ENCODE peak calls at places on chromosomes 2 and 18, in four cellular contexts. G is cardiac fibroblast, T is fibroblast of mammary gland, Q is AG10803. Z is an unnamed sample.

GRCh38 chr2:234686088-234686890 is 189.4 kb upstream of the ARL4C start:
- DNase-seq in G (peak; percentile 47), T (no peak), Q (peak; percentile 67), Z (no peak)

GRCh38 chr18:2192562-2192961 is 378.7 kb downstream of the METTL4 start:
- DNase-seq in G (no peak), T (no peak), Q (no peak), Z (no peak)

GRCh38 chr18:10015941-10016819 is 102.4 kb downstream of the VAPA start:
- DNase-seq in G (peak; percentile 98), T (peak; percentile 97), Q (peak; percentile 99), Z (peak; percentile 89)

GRCh38 chr2:37671013-37671815 is at the start of gene CDC42EP3:
- DNase-seq in G (peak; percentile 28), T (no peak), Q (no peak), Z (no peak)

GRCh38 chr2:154836622-154837021 is 138.1 kb downstream of the KCNJ3 start:
- DNase-seq in G (no peak), T (no peak), Q (no peak), Z (no peak)

GRCh38 chr2:170505631-170506270 is 209.4 kb upstream of the SP5 start:
- DNase-seq in G (peak; percentile 62), T (peak; percentile 32), Q (no peak), Z (no peak)

GRCh38 chr2:105038383-105039061 is 653 bp downstream of the MRPS9 start:
- DNase-seq in G (peak; percentile 3), T (peak; percentile 9), Q (peak; percentile 3), Z (no peak)

GRCh38 chr2:99028558-99028957 is 92.5 kb upstream of the CRACDL start:
- DNase-seq in G (no peak), T (no peak), Q (no peak), Z (no peak)

GRCh38 chr2:111184725-111185495 is 64.2 kb downstream of the BCL2L11 start:
- DNase-seq in G (peak; percentile 50), T (no peak), Q (peak; percentile 39), Z (no peak)

GRCh38 chr2:177817300-177817699 is 255.3 kb downstream of the PDE11A start:
- DNase-seq in G (no peak), T (no peak), Q (no peak), Z (no peak)

GRCh38 chr2:75003276-75003675 is 44.8 kb downstream of the POLE4 start:
- DNase-seq in G (peak; percentile 59), T (no peak), Q (no peak), Z (no peak)

GRCh38 chr2:99106905-99107304 is 34.6 kb upstream of the C2orf15 start:
- DNase-seq in G (no peak), T (peak; percentile 24), Q (no peak), Z (no peak)

GRCh38 chr2:232903989-232904388 is 33.9 kb downstream of the SNORC start:
- DNase-seq in G (no peak), T (no peak), Q (no peak), Z (no peak)

GRCh38 chr2:110688594-110689091 is 10.8 kb upstream of the BUB1 start:
- DNase-seq in G (no peak), T (no peak), Q (no peak), Z (no peak)

GRCh38 chr2:120571015-120571728 is 164.5 kb upstream of the GLI2 start:
- DNase-seq in G (no peak), T (no peak), Q (no peak), Z (no peak)

GRCh38 chr2:104404546-104404945 is 449.4 kb upstream of the POU3F3 start:
- DNase-seq in G (no peak), T (no peak), Q (no peak), Z (no peak)

GRCh38 chr18:47585914-47586313 is 334.5 kb upstream of the SKOR2 start:
- DNase-seq in G (no peak), T (no peak), Q (no peak), Z (no peak)

GRCh38 chr2:24025264-24025663 is 15.4 kb downstream of the MFSD2B start:
- DNase-seq in G (no peak), T (no peak), Q (no peak), Z (no peak)

GRCh38 chr18:9869713-9870430 is 15.9 kb upstream of the TXNDC2 start:
- DNase-seq in G (peak; percentile 82), T (peak; percentile 94), Q (peak; percentile 75), Z (peak; percentile 63)

GRCh38 chr2:120736202-120736954 is 710 bp downstream of the GLI2 start:
- DNase-seq in G (peak; percentile 29), T (no peak), Q (no peak), Z (no peak)

GRCh38 chr2:239599299-239599698 is 198.5 kb upstream of the HDAC4 start:
- DNase-seq in G (no peak), T (no peak), Q (no peak), Z (no peak)

GRCh38 chr2:43228782-43229659 is 2.6 kb upstream of the ZFP36L2 start:
- DNase-seq in G (peak; percentile 23), T (peak; percentile 51), Q (peak; percentile 25), Z (no peak)

GRCh38 chr2:41698787-41699422 is 348.9 kb upstream of the PKDCC start:
- DNase-seq in G (peak; percentile 49), T (peak; percentile 12), Q (no peak), Z (no peak)

GRCh38 chr2:12824771-12825363 is 108.1 kb downstream of the TRIB2 start:
- DNase-seq in G (peak; percentile 47), T (peak; percentile 28), Q (peak; percentile 83), Z (no peak)

GRCh38 chr2:69483696-69484095 is 46.5 kb upstream of the NFU1 start:
- DNase-seq in G (no peak), T (no peak), Q (no peak), Z (no peak)

GRCh38 chr18:51588616-51589015 is 391.1 kb upstream of the MEX3C start:
- DNase-seq in G (no peak), T (no peak), Q (no peak), Z (no peak)

GRCh38 chr2:208112969-208113368 is 11.4 kb downstream of the CRYGD start:
- DNase-seq in G (no peak), T (no peak), Q (no peak), Z (no peak)

GRCh38 chr2:204180671-204181070 is 244.1 kb downstream of the ICOS start:
- DNase-seq in G (no peak), T (no peak), Q (no peak), Z (no peak)

GRCh38 chr2:122136071-122136470 is 380.6 kb downstream of the TSN start:
- DNase-seq in G (peak; percentile 18), T (peak; percentile 8), Q (no peak), Z (no peak)

GRCh38 chr2:27734305-27734704 is 37.2 kb upstream of the MRPL33 start:
- DNase-seq in G (no peak), T (no peak), Q (no peak), Z (no peak)

GRCh38 chr2:27737676-27738348 is 33.7 kb upstream of the MRPL33 start:
- DNase-seq in G (peak; percentile 96), T (peak; percentile 96), Q (peak; percentile 76), Z (peak; percentile 72)

GRCh38 chr2:27736890-27737204 is 34.7 kb upstream of the MRPL33 start:
- DNase-seq in G (no peak), T (no peak), Q (no peak), Z (no peak)

GRCh38 chr2:27736031-27736889 is 35.3 kb upstream of the MRPL33 start:
- DNase-seq in G (peak; percentile 43), T (no peak), Q (no peak), Z (no peak)

DNA sequence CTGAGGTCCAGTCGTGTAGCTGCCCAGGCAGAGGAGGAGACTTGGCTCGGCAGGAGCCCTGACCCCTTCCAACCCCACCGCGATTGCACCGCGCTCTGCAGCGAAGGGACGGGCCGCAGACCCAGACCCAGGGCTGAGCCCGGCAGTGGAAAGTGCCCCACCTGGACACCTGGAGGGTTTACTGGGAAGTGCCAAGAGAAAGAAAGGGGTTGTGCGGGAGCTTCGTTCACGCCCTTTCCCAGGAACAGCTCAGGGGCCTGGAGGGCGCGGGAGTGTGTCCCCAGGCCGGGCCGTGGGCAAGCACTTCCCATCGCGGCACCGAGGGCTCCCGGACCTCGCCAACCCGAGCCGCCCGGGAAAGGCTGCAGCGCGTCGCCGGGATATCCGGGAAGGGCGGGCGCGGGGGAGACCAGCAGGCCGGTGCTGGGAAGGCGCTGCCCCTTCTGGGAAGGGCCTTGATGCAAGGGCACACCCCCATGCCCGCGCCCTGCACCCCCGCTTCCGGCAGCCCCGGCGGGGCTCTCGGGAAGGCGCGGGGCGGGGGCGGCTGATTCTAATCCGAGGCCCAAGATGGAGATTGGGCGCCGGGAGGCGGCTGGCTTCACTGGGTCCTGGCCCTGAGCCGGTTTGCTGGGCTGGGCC is 36.1 kb upstream of the MRPL33 start:
- DNase-seq in G (peak; percentile 93), T (peak; percentile 74), Q (peak; percentile 76), Z (no peak)
- TF ChIP-seq CTCF in G (no peak), T (no peak), Q (no peak), Z (no peak)

GRCh38 chr2:151339168-151339567 is 18.2 kb upstream of the TNFAIP6 start:
- DNase-seq in G (peak; percentile 26), T (no peak), Q (no peak), Z (no peak)
- H3K4me3 ChIP-seq in G (no peak overlapping the region), T (no peak overlapping the region), Q (no peak overlapping the region), Z (no peak overlapping the region)

DNA sequence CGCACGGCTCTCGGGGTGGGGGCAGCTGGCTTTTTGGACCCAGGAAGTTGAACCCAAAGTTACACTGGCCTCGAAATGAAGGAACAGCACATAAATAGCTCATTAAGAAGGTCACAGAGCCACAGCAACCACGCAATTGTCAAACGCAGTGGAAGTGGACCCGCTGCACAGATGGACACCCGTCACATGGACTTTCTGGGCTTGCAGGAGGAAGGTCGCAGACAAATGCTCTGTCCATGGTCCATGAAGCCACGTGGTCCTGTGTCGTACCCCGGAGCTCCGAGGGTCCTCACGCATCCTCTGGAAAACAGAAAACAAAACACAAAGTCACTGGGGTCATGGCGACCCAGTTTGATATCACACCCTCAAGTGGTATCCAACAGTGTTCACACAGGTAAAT is 308.1 kb upstream of the SALL3 start:
- DNase-seq in G (no peak), T (no peak), Q (no peak), Z (no peak)
- TF ChIP-seq CTCF in G (no peak), T (no peak), Q (no peak), Z (no peak)

DNA sequence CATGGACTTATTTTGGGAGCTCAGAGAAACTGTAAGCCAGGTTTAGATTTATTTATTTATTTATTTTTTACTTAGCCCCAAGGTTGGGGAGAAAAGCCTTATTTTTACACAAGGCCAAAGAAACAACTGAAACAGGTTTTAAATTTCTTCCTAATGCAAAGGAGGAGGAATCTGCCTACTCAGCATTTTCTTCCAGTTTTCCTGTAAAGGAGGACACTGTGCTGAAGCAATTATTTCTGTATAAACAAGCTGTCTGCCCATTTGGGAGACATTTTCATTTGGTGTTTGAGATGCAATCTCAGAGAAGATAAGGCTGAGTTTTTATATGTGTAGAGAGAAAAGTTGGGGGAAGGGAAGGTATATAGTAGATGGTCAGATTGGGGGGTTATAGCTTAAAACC is 125.0 kb downstream of the ETAA1 start:
- DNase-seq in G (no peak), T (no peak), Q (no peak), Z (no peak)
- H3K4me3 ChIP-seq in G (no peak overlapping the region), T (no peak overlapping the region), Q (no peak overlapping the region), Z (no peak overlapping the region)

DNA sequence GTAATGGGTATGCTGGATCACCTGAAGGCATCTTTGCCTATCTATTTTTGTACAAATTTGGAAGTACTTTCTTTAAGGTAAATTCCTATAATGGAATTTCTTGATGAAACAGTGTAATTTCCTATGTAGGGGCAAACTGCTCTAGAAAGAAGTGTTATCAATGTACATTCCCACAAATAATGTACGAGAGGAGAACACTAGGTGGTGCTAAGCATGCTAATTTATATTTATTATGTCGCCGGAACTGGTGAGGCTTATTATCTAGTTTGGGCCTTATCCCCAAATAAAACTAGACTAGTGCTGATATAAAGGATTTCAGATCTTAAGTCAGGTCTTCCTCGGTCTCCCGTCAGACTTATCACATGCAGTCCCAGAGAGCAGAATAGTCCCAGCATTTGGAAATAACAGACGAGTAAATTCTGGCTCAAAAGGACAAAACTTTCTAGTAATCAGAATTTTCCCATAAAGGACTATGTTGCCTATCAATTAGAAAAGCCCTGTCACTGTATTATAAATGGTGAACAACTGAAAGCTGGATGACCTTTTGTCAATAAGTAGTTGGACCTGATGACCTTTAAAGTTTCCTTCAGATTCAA is 86.9 kb upstream of the RBBP8 start:
- DNase-seq in G (peak; percentile 54), T (peak; percentile 42), Q (peak; percentile 22), Z (no peak)
- TF ChIP-seq CTCF in G (peak; percentile 43), T (peak; percentile 60), Q (peak; percentile 58), Z (peak; percentile 28)